ENCODE peak calls at places on chromosomes 13 and 19, in eight cellular contexts. Q is lung, M is posterior cingulate gyrus, S is left cardiac atrium, U is prostate gland, H is type B pancreatic cell, N is activated T-cell treated with anti-CD3 and anti-CD28 coated beads for 24 hours, L is HT-29. E is an unnamed sample.

GRCh38 chr19:13430790-13431582 is 75.3 kb downstream of the CACNA1A start:
- DNase-seq in Q (peak), M (peak), S (peak), U (no peak), H (no peak), N (peak), L (peak), E (peak)

GRCh38 chr13:111130111-111130508 is 15.0 kb downstream of the ARHGEF7 start:
- DNase-seq in Q (no peak), M (no peak), S (no peak), U (no peak), H (no peak), N (no peak), L (no peak), E (no peak)

GRCh38 chr13:26557393-26558073 is at the start of gene WASF3:
- DNase-seq in Q (peak), M (peak), S (peak), U (peak), H (peak), N (peak), L (no peak), E (peak)

GRCh38 chr19:11881151-11881800 is 6.3 kb upstream of the ZNF69 start:
- DNase-seq in Q (peak), M (peak), S (peak), U (peak), H (peak), N (peak), L (peak), E (peak)

GRCh38 chr19:48558018-48558684 is 6.2 kb downstream of the SULT2B1 start:
- DNase-seq in Q (no peak), M (no peak), S (no peak), U (peak), H (no peak), N (no peak), L (peak), E (no peak)

GRCh38 chr13:66780814-66781213 is 449.3 kb downstream of the PCDH9 start:
- DNase-seq in Q (no peak), M (no peak), S (no peak), U (no peak), H (no peak), N (no peak), L (no peak), E (no peak)

GRCh38 chr19:4069331-4069959 is 2.7 kb upstream of the ZBTB7A start:
- DNase-seq in Q (no peak), M (no peak), S (peak), U (no peak), H (no peak), N (no peak), L (no peak), E (no peak)

GRCh38 chr19:13881231-13881691 is 4.3 kb downstream of the NANOS3 start:
- DNase-seq in Q (no peak), M (no peak), S (no peak), U (no peak), H (no peak), N (no peak), L (no peak), E (no peak)

GRCh38 chr19:30877591-30878230 is 471.5 kb downstream of the TSHZ3 start:
- DNase-seq in Q (no peak), M (no peak), S (no peak), U (no peak), H (no peak), N (no peak), L (no peak), E (no peak)

GRCh38 chr19:45489216-45489855 is 7.5 kb downstream of the RTN2 start:
- DNase-seq in Q (no peak), M (no peak), S (no peak), U (no peak), H (no peak), N (no peak), L (no peak), E (no peak)

GRCh38 chr19:53094749-53095575 is 8.3 kb downstream of the ZNF160 start:
- DNase-seq in Q (no peak), M (no peak), S (no peak), U (no peak), H (no peak), N (no peak), L (no peak), E (no peak)

GRCh38 chr19:4482721-4483120 is 10.6 kb downstream of the HDGFL2 start:
- DNase-seq in Q (no peak), M (no peak), S (no peak), U (no peak), H (no peak), N (no peak), L (no peak), E (no peak)

GRCh38 chr19:13014101-13014920 is 19.0 kb downstream of the NFIX start:
- DNase-seq in Q (no peak), M (peak), S (no peak), U (no peak), H (no peak), N (no peak), L (no peak), E (peak)

GRCh38 chr13:50686547-50686946 is 156.9 kb downstream of the DLEU7 start:
- DNase-seq in Q (no peak), M (no peak), S (no peak), U (no peak), H (no peak), N (no peak), L (no peak), E (no peak)

GRCh38 chr19:13103961-13104847 is 1.5 kb upstream of the LYL1 start:
- DNase-seq in Q (peak), M (peak), S (peak), U (no peak), H (no peak), N (no peak), L (no peak), E (no peak)

GRCh38 chr13:50989476-50989875 is 79.9 kb downstream of the RNASEH2B start:
- DNase-seq in Q (no peak), M (no peak), S (no peak), U (no peak), H (no peak), N (no peak), L (no peak), E (no peak)

GRCh38 chr13:75357576-75358295 is 124.2 kb downstream of the TBC1D4 start:
- DNase-seq in Q (no peak), M (no peak), S (peak), U (no peak), H (no peak), N (peak), L (peak), E (peak)

GRCh38 chr13:39016789-39017188 is 21.1 kb downstream of the PROSER1 start:
- DNase-seq in Q (no peak), M (peak), S (no peak), U (no peak), H (no peak), N (no peak), L (peak), E (no peak)

GRCh38 chr13:26941345-26942174 is 181.0 kb upstream of the GPR12 start:
- DNase-seq in Q (no peak), M (no peak), S (no peak), U (no peak), H (no peak), N (no peak), L (no peak), E (no peak)

GRCh38 chr19:39196860-39197562 is at the start of gene NCCRP1:
- DNase-seq in Q (no peak), M (no peak), S (no peak), U (no peak), H (no peak), N (peak), L (no peak), E (no peak)

GRCh38 chr19:55369651-55370304 is 485 bp downstream of the IL11 start:
- DNase-seq in Q (no peak), M (no peak), S (no peak), U (no peak), H (no peak), N (no peak), L (no peak), E (peak)

GRCh38 chr19:55454787-55455243 is 6.6 kb downstream of the ISOC2 start:
- DNase-seq in Q (no peak), M (peak), S (no peak), U (no peak), H (no peak), N (no peak), L (peak), E (no peak)

GRCh38 chr13:99893567-99893966 is 78.0 kb downstream of the ZIC5 start:
- DNase-seq in Q (no peak), M (no peak), S (no peak), U (no peak), H (no peak), N (no peak), L (no peak), E (no peak)

GRCh38 chr19:5706876-5707573 is 12.9 kb downstream of the LONP1 start:
- DNase-seq in Q (no peak), M (no peak), S (peak), U (no peak), H (no peak), N (no peak), L (no peak), E (no peak)

GRCh38 chr13:60509601-60510386 is 112.8 kb downstream of the TDRD3 start:
- DNase-seq in Q (no peak), M (no peak), S (no peak), U (no peak), H (no peak), N (no peak), L (no peak), E (no peak)

GRCh38 chr13:49998714-49999624 is 2.1 kb downstream of the TRIM13 start:
- DNase-seq in Q (no peak), M (no peak), S (no peak), U (no peak), H (no peak), N (no peak), L (no peak), E (no peak)